ENCODE peak calls at places on chromosome 2, in ten cellular contexts. J is skeletal muscle cell; S is naive thymus-derived CD8-positive, alpha-beta T cell; U is fibroblast of the aortic adventitia; A is HT-29; B is GDM1; N is NCI-H2029 treated with DMSO at 0.1 percent for 48 hours; V is stimulated activated CD4-positive, alpha-beta T cell treated with anti-CD3 and anti-CD28 coated beads, TNF-alpha, amount 100 ng/mL, for 4 hours; D is COLO829; R is fibroblast of mammary gland. L is an unnamed sample.

GRCh38 chr2:3814846-3815245 is 111.5 kb downstream of the DCDC2C start:
- DNase-seq in J (no peak), S (no peak), U (no peak), A (no peak), B (no peak), N (no peak), V (no peak), D (no peak), R (no peak), L (no peak)

GRCh38 chr2:205708231-205708631 is 25.9 kb downstream of the NRP2 start:
- DNase-seq in J (peak; percentile 53), S (no peak), U (peak; percentile 88), A (no peak), B (no peak), N (no peak), V (no peak), D (no peak), R (no peak), L (peak; percentile 26)

GRCh38 chr2:241924069-241924908 is 54.8 kb downstream of the RTP5 start:
- DNase-seq in J (no peak), S (no peak), U (no peak), A (no peak), B (no peak), N (no peak), V (no peak), D (no peak), R (no peak), L (no peak)

GRCh38 chr2:45610281-45611019 is 617 bp downstream of the SRBD1 start:
- DNase-seq in J (no peak), S (no peak), U (peak; percentile 72), A (peak; percentile 86), B (peak; percentile 28), N (peak; percentile 69), V (peak; percentile 20), D (peak; percentile 66), R (peak; percentile 72), L (peak; percentile 73)

GRCh38 chr2:45232824-45233223 is 223.6 kb upstream of the SIX2 start:
- DNase-seq in J (no peak), S (no peak), U (no peak), A (no peak), B (no peak), N (no peak), V (no peak), D (no peak), R (no peak), L (no peak)

GRCh38 chr2:145483854-145484253 is 963.9 kb upstream of the ZEB2 start:
- DNase-seq in J (no peak), S (no peak), U (no peak), A (no peak), B (no peak), N (no peak), V (no peak), D (no peak), R (no peak), L (no peak)

GRCh38 chr2:231955758-231956472 is 5.6 kb upstream of the DIS3L2 start:
- DNase-seq in J (no peak), S (no peak), U (no peak), A (no peak), B (no peak), N (no peak), V (no peak), D (no peak), R (no peak), L (no peak)

GRCh38 chr2:157841485-157841884 is 34.6 kb downstream of the ACVR1 start:
- DNase-seq in J (no peak), S (no peak), U (no peak), A (no peak), B (no peak), N (no peak), V (no peak), D (no peak), R (no peak), L (no peak)

GRCh38 chr2:7418343-7418742 is 501.1 kb downstream of the RNF144A start:
- DNase-seq in J (no peak), S (no peak), U (peak; percentile 7), A (no peak), B (no peak), N (no peak), V (no peak), D (no peak), R (no peak), L (no peak)

GRCh38 chr2:207727256-207727655 is 15.8 kb downstream of the CCNYL1 start:
- DNase-seq in J (no peak), S (no peak), U (peak; percentile 60), A (no peak), B (no peak), N (no peak), V (no peak), D (no peak), R (peak; percentile 49), L (no peak)

GRCh38 chr2:240477916-240478315 is 42.5 kb downstream of the GPC1 start:
- DNase-seq in J (no peak), S (no peak), U (no peak), A (no peak), B (no peak), N (no peak), V (no peak), D (no peak), R (no peak), L (no peak)

L was measured in cardiac muscle cell.